ENCODE peak calls at places on chromosome 4, in five cellular contexts. H is effector memory CD4-positive, alpha-beta T cell; J is lower lobe of right lung; O is uterus; Y is adrenal gland. Z is an unnamed sample.
A peak's percentile ranks its signal among the peaks of the same experiment; 100 is the strongest.

GRCh38 chr4:78022517-78022916 is 34.6 kb upstream of the FRAS1 start:
- DNase-seq in Y (no peak), J (no peak), H (no peak), O (no peak), Z (no peak)

GRCh38 chr4:40718571-40718970 is 31.2 kb upstream of the NSUN7 start:
- DNase-seq in O (no peak), H (no peak), Y (no peak), J (no peak), Z (no peak)

GRCh38 chr4:74320559-74321118 is 12.4 kb downstream of the EPGN start:
- DNase-seq in H (no peak), O (no peak), J (peak; percentile 57), Y (peak; percentile 16), Z (peak; percentile 77)

GRCh38 chr4:8595237-8596087 is 2.9 kb downstream of the CPZ start:
- DNase-seq in J (no peak), H (no peak), O (no peak), Y (no peak), Z (no peak)

GRCh38 chr4:107740381-107740780 is 20.3 kb upstream of the PAPSS1 start:
- DNase-seq in J (no peak), H (no peak), O (no peak), Y (no peak), Z (peak; percentile 59)

GRCh38 chr4:113686950-113687718 is 74.4 kb downstream of the CAMK2D start:
- DNase-seq in O (no peak), H (no peak), J (no peak), Y (no peak), Z (no peak)

GRCh38 chr4:4226606-4227438 is at the start of gene OTOP1:
- DNase-seq in O (no peak), H (no peak), J (no peak), Y (no peak), Z (no peak)

GRCh38 chr4:150664935-150665334 is 83.0 kb downstream of the MAB21L2 start:
- DNase-seq in H (no peak), J (no peak), Y (no peak), O (no peak), Z (no peak)

GRCh38 chr4:133439830-133440229 is 290.7 kb downstream of the PCDH10 start:
- DNase-seq in J (no peak), H (no peak), O (no peak), Y (no peak), Z (no peak)

GRCh38 chr4:6771229-6771671 is 11.3 kb upstream of the KIAA0232 start:
- DNase-seq in O (peak; percentile 49), J (peak; percentile 39), H (no peak), Y (no peak), Z (no peak)

GRCh38 chr4:139692300-139693012 is 26.8 kb downstream of the MGST2 start:
- DNase-seq in H (no peak), Y (peak; percentile 62), O (no peak), J (no peak), Z (no peak)

GRCh38 chr4:119207051-119207450 is 5.5 kb upstream of the USP53 start:
- DNase-seq in Y (no peak), H (no peak), J (no peak), O (no peak), Z (peak; percentile 80)

GRCh38 chr4:158625544-158625943 is 46.1 kb downstream of the C4orf46 start:
- DNase-seq in Y (no peak), H (no peak), J (no peak), O (no peak), Z (no peak)

DNA sequence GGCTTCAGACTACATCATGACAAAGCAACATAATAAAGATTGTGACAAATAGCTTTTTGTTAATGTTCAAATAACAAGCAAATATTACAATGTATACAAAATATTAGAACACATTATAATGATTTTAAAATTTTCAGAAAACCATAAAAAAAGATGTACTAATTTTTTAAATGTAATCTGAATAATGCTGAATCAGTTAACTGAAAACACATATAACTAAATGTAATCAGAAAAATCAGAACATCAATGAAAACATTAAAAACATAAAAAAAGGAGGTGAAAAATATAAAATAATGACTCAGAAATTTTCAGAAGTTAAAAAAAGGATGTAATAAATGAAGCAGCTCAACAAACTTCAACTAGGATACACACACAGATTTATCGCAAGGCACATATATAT is 53.5 kb downstream of the ZNF721 start:
- DNase-seq in Y (no peak), H (no peak), O (no peak), J (no peak), Z (no peak)
- H3K9me3 ChIP-seq in Y (peaks cover 98% of the 10 kb centered on the region), H (peaks cover 82% of the 10 kb centered on the region), O (no peaks in the 10 kb centered on the region), J (peaks cover 100% of the 10 kb centered on the region), Z (peaks cover 17% of the 10 kb centered on the region)

GRCh38 chr4:33841120-33841519 is 2403.2 kb downstream of the ARAP2 start:
- DNase-seq in J (no peak), O (no peak), H (no peak), Y (no peak), Z (no peak)
- H3K4me3 ChIP-seq in J (no peak overlapping the region), O (no peak overlapping the region), H (no peak overlapping the region), Y (no peak overlapping the region), Z (no peak overlapping the region)

GRCh38 chr4:109319684-109320083 is 17.2 kb upstream of the COL25A1 start:
- DNase-seq in H (no peak), Y (no peak), O (no peak), J (no peak), Z (no peak)
- H3K9me3 ChIP-seq in H (no peaks in the 10 kb centered on the region), Y (no peaks in the 10 kb centered on the region), O (no peaks in the 10 kb centered on the region), J (peaks cover 15% of the 10 kb centered on the region), Z (no peaks in the 10 kb centered on the region)

GRCh38 chr4:185838514-185839203 is 26.7 kb upstream of the SORBS2 start:
- DNase-seq in H (no peak), Y (no peak), J (no peak), O (no peak), Z (no peak)
- H3K4me3 ChIP-seq in H (no peak overlapping the region), Y (no peak overlapping the region), J (no peak overlapping the region), O (no peak overlapping the region), Z (no peak overlapping the region)

GRCh38 chr4:84342161-84342560 is 156.9 kb downstream of the NKX6-1 start:
- DNase-seq in H (no peak), O (no peak), J (no peak), Y (no peak), Z (no peak)
- H3K9me3 ChIP-seq in H (no peaks in the 10 kb centered on the region), O (no peaks in the 10 kb centered on the region), J (peaks cover 14% of the 10 kb centered on the region), Y (no peaks in the 10 kb centered on the region), Z (no peaks in the 10 kb centered on the region)

Z was measured in cardiac muscle cell.